ENCODE peak calls at places on chromosomes 3 and 15, in eight cellular contexts. P, U, W, V, H, L, J and B are unnamed samples.

GRCh38 chr3:59749291-59749690 is 699.5 kb upstream of the CFAP20DC start:
- DNase-seq in L (no peak), J (no peak), V (no peak), H (no peak), W (no peak), P (no peak), U (no peak), B (no peak)

GRCh38 chr15:88621789-88622604 is 857 bp downstream of the AEN start:
- DNase-seq in W (no peak), U (peak; percentile 52), V (no peak), P (no peak), H (peak; percentile 40), L (no peak), J (no peak), B (no peak)

GRCh38 chr15:79918278-79918677 is 21.5 kb upstream of the MTHFS start:
- DNase-seq in H (no peak), U (no peak), J (peak; percentile 72), L (no peak), V (no peak), W (no peak), P (no peak), B (peak; percentile 66)

GRCh38 chr3:105850593-105850992 is 18.2 kb downstream of the CBLB start:
- DNase-seq in L (no peak), P (no peak), H (no peak), V (no peak), J (no peak), U (no peak), W (no peak), B (no peak)

GRCh38 chr3:127261925-127262324 is 25.9 kb downstream of the PRR20G start:
- DNase-seq in J (no peak), L (no peak), P (no peak), V (no peak), H (no peak), W (no peak), U (no peak), B (no peak)

GRCh38 chr15:99556578-99556977 is 9.2 kb upstream of the MEF2A start:
- DNase-seq in J (no peak), P (no peak), U (no peak), H (no peak), W (no peak), L (no peak), V (no peak), B (no peak)

GRCh38 chr3:188316021-188316722 is 162.2 kb downstream of the LPP start:
- DNase-seq in H (no peak), P (no peak), J (no peak), V (no peak), U (no peak), W (no peak), L (no peak), B (no peak)

GRCh38 chr3:141876891-141877561 is 583 bp downstream of the ATP1B3 start:
- DNase-seq in U (peak; percentile 65), V (no peak), H (peak; percentile 64), P (peak; percentile 61), L (peak; percentile 32), J (no peak), W (peak; percentile 63), B (peak; percentile 89)

GRCh38 chr3:32443471-32443870 is 51.8 kb downstream of the CMTM7 start:
- DNase-seq in J (no peak), W (no peak), U (no peak), V (peak; percentile 46), P (no peak), H (peak; percentile 96), L (peak; percentile 14), B (no peak)

GRCh38 chr3:174685796-174686195 is 173.3 kb upstream of the NAALADL2 start:
- DNase-seq in V (no peak), L (no peak), W (no peak), H (no peak), P (no peak), U (no peak), J (no peak), B (no peak)

GRCh38 chr3:53940651-53941050 is 49.0 kb upstream of the SELENOK start:
- DNase-seq in H (no peak), J (no peak), W (no peak), V (no peak), L (no peak), P (no peak), U (no peak), B (no peak)

GRCh38 chr3:88810455-88810854 is 297.0 kb upstream of the EPHA3 start:
- DNase-seq in P (no peak), H (no peak), V (no peak), W (no peak), U (no peak), L (no peak), J (no peak), B (no peak)

GRCh38 chr3:104102386-104102785 is 1264.3 kb upstream of the ALCAM start:
- DNase-seq in U (no peak), H (peak; percentile 60), L (no peak), J (peak; percentile 56), W (peak; percentile 77), V (peak; percentile 45), P (no peak), B (no peak)

GRCh38 chr3:45608296-45608695 is 13.7 kb downstream of the LIMD1 start:
- DNase-seq in W (no peak), P (no peak), U (no peak), J (no peak), H (no peak), L (no peak), V (no peak), B (peak; percentile 52)

GRCh38 chr15:78804391-78804792 is 6.9 kb downstream of the ADAMTS7 start:
- DNase-seq in U (no peak), H (no peak), W (peak; percentile 65), J (peak; percentile 67), V (no peak), P (no peak), L (no peak), B (no peak)

GRCh38 chr3:36959821-36960220 is 15.0 kb upstream of the TRANK1 start:
- DNase-seq in J (no peak), H (no peak), U (no peak), W (no peak), P (no peak), L (no peak), V (no peak), B (no peak)

GRCh38 chr3:127787071-127787490 is 35.2 kb downstream of the MGLL start:
- DNase-seq in W (no peak), H (no peak), P (no peak), V (no peak), J (no peak), L (peak; percentile 38), U (peak; percentile 38), B (peak; percentile 57)

DNA sequence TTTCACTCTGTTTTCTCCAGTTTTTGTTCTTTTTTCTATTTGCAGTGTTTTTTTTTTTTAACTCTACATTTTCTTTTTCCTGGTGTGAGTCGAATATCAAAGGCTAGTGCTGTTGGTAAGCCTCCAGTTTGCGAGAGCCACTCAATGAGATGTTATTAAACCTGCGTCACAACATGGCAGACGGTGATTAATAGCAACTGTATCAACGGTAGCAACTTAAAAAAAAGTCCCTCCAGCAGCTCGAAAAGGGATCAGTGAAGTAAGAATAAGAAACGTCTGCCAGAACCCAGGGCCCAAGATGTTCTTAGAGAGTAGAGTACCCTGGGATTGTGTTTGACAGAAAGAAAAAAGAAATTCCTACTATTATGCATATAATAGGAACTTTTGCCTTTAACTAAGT is 84.1 kb downstream of the MEIS2 start:
- DNase-seq in H (no peak), J (no peak), P (no peak), W (no peak), U (peak; percentile 14), V (no peak), L (no peak), B (no peak)
- TF ChIP-seq POLR2AphosphoS5 in H (no peak), J (no peak), P (no peak), W (no peak), U (no peak), V (no peak), L (no peak), B (no peak)

GRCh38 chr3:197344582-197345318 is 46.3 kb upstream of the DLG1 start:
- DNase-seq in W (no peak), J (no peak), P (no peak), V (no peak), L (no peak), H (no peak), U (no peak), B (peak; percentile 29)

GRCh38 chr3:197345381-197345780 is 47.0 kb upstream of the DLG1 start:
- DNase-seq in V (no peak), U (no peak), H (no peak), L (no peak), J (no peak), W (no peak), P (no peak), B (peak; percentile 9)

GRCh38 chr3:197340521-197340871 is 42.1 kb upstream of the DLG1 start:
- DNase-seq in L (no peak), H (no peak), W (no peak), U (no peak), V (no peak), J (no peak), P (no peak), B (no peak)

GRCh38 chr3:197343656-197344408 is 45.4 kb upstream of the DLG1 start:
- DNase-seq in W (no peak), L (no peak), U (no peak), J (no peak), V (no peak), H (no peak), P (no peak), B (peak; percentile 17)

DNA sequence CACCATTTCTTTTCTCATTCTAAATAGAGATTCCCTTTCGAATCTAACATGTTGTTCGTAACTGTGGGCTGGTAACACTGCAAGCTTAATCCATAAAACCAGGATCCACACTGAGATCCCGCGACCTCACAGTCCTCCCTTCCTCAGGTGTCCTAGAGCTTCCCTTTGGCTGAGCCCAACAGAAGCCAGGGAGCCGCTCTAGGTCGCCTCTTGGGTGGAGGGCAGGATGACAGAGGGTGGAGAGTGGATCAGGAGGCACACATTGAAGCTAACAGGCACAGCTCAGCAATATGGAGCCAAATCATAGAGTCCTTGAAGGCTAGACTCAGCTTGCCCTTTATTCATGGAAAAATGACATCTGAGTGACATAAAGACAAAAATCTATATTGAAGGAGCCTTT is 44.7 kb upstream of the DLG1 start:
- DNase-seq in P (no peak), H (no peak), U (no peak), W (no peak), L (no peak), J (no peak), V (no peak), B (peak; percentile 41)
- TF ChIP-seq CTCF in P (no peak), H (no peak), U (no peak), W (no peak), L (no peak), J (no peak), V (no peak), B (no peak)

GRCh38 chr3:72186485-72186864 is 401.5 kb upstream of the PROK2 start:
- DNase-seq in U (no peak), H (peak; percentile 77), J (no peak), V (no peak), P (no peak), W (no peak), L (no peak), B (no peak)
- H3K4me1 ChIP-seq in U (no peaks in the 10 kb centered on the region), H (peaks cover 14% of the 10 kb centered on the region), J (no peaks in the 10 kb centered on the region), V (peaks cover 3% of the 10 kb centered on the region), P (no peaks in the 10 kb centered on the region), W (no peaks in the 10 kb centered on the region), L (no peaks in the 10 kb centered on the region), B (peaks cover 5% of the 10 kb centered on the region)

DNA sequence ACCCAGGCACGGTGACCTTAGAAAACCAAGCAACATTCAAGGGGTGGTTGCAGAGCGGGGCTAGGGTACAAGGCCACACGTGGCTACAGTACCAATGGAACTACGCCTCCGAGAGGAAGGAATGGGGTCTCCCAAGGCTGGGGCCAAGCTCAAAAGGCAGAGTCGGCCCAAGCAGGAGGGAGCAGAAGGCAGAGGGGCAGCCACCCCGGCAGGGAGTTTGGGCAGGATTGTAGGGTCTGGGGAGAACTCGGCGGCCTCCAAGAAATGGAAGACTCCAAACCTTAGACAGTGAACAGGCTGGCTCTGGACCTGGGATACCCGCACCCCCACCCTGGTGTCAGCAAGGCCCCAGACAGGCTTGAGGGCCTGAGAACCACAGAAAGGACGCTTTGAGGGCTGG is 28.7 kb downstream of the ATRIP start:
- DNase-seq in W (peak; percentile 70), U (no peak), P (no peak), H (no peak), J (no peak), V (no peak), L (no peak), B (peak; percentile 71)
- TF ChIP-seq POLR2AphosphoS5 in W (no peak), U (no peak), P (no peak), H (no peak), J (peak; percentile 13), V (no peak), L (no peak), B (no peak)